ENCODE peak calls at places on chromosomes 16 and 17, in eight cellular contexts. H is uterus, D is transverse colon, M is breast epithelium, S is suprapubic skin, B is A549, L is body of pancreas, N is H54. Z is an unnamed sample.

GRCh38 chr17:50687200-50688066 is 20.3 kb downstream of the ANKRD40 start:
- DNase-seq in D (no peak), H (peak; percentile 62), L (no peak), N (no peak), B (no peak), S (no peak), M (no peak), Z (no peak)

GRCh38 chr17:54839022-54839806 is 61.4 kb upstream of the TOM1L1 start:
- DNase-seq in B (no peak), D (no peak), N (no peak), S (no peak), L (no peak), H (no peak), M (no peak), Z (no peak)

GRCh38 chr16:1723450-1724147 is 17.6 kb downstream of the MAPK8IP3 start:
- DNase-seq in D (peak; percentile 54), H (no peak), L (peak; percentile 53), B (peak; percentile 40), N (peak; percentile 47), M (no peak), S (no peak), Z (peak; percentile 36)

GRCh38 chr17:48333034-48333491 is 97.0 kb downstream of the SKAP1 start:
- DNase-seq in H (no peak), N (no peak), M (no peak), S (no peak), L (no peak), D (no peak), B (no peak), Z (no peak)

GRCh38 chr16:56647641-56648431 is 3.9 kb upstream of the MT1B start:
- DNase-seq in D (peak; percentile 55), B (no peak), S (peak; percentile 70), H (no peak), M (no peak), L (no peak), N (no peak), Z (no peak)

GRCh38 chr17:82200743-82201497 is 11.7 kb downstream of the CCDC57 start:
- DNase-seq in D (no peak), S (no peak), N (no peak), B (no peak), H (no peak), L (no peak), M (no peak), Z (no peak)

GRCh38 chr16:88926374-88926990 is 50.5 kb downstream of the CBFA2T3 start:
- DNase-seq in S (no peak), L (no peak), N (peak; percentile 85), M (no peak), D (no peak), B (no peak), H (no peak), Z (no peak)

GRCh38 chr17:74402070-74402469 is 29.8 kb upstream of the GPRC5C start:
- DNase-seq in D (no peak), H (no peak), M (no peak), N (no peak), S (no peak), B (no peak), L (no peak), Z (no peak)

GRCh38 chr17:15649861-15650391 is 30.4 kb upstream of the FBXW10B start:
- DNase-seq in B (peak; percentile 52), M (peak; percentile 57), S (no peak), L (peak; percentile 24), N (no peak), H (peak; percentile 61), D (peak; percentile 80), Z (no peak)

GRCh38 chr17:15651001-15651582 is 31.6 kb upstream of the FBXW10B start:
- DNase-seq in N (no peak), B (no peak), L (no peak), M (no peak), S (no peak), D (peak; percentile 17), H (no peak), Z (no peak)

GRCh38 chr17:15648384-15648783 is 28.9 kb upstream of the FBXW10B start:
- DNase-seq in L (no peak), B (no peak), S (no peak), N (no peak), D (no peak), M (no peak), H (no peak), Z (no peak)

GRCh38 chr17:15652960-15653359 is 31.2 kb downstream of the TRIM16 start:
- DNase-seq in N (no peak), D (no peak), S (no peak), H (no peak), L (no peak), B (no peak), M (no peak), Z (no peak)

DNA sequence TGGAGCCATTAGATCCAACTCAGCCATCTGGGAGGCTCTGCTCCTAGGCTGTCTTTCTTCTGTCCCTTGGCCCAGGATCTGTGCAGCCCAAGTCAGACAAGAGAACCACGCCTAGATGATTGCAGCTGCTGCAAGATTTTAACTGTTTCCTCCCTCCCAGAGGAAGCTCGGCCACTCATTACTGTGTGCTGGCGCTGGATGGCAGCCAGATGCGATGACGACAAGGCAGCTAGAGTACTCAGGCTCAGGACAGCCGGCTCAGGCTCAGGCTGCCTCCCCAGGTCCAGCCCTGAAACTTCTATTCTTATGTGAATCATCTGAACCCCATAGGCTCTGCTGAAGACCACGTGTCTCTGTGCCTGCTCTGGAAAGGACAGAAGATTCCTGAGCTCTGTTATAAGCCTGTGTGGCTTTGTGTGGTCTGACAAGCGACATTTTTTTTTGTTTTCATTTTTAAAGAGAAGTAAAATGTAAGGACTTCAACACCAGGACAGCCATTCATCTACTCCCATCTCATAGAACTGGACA is 32.1 kb upstream of the FBXW10B start:
- DNase-seq in N (peak; percentile 83), H (peak; percentile 91), B (peak; percentile 96), L (peak; percentile 71), D (peak; percentile 94), S (peak; percentile 95), M (peak; percentile 81), Z (peak; percentile 89)
- TF ChIP-seq POLR2A in N (peak; percentile 54), H (peak; percentile 31), B (peak; percentile 70), L (no peak), D (peak; percentile 78), S (no peak), M (no peak), Z (no peak)

DNA sequence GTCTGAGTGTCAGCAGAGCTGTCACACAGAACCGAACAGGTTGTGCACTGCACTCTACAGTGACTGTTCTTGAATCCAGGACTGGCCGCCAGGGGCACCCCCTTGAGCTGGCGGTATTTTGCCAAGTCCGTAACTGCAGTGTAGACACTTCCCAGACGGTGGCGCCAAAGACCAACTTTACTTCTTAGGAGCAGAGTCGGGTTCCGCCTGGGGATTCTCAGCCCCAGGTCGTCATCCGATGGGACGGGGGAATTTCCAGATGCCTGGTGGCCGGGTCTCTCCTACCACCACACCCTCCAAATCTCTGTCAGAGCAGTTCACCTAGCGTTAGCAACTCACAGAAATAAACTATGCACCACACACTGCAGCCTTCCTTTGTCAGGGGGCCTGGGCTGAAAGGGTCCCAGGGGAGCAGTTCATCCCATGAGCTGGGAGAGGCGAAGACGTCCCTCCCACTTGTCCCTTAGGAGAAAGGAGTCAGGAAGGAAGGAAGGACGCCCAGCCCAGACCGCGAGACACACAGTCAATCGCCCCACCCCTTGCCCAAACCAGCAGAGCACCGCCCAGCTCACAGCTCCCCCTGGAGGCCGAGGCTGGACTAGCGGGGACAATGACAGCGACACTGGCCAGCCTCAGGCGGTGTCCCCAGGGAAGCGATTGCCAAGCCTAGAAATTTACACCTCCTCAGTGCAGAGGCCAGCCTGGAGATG is 7.4 kb upstream of the RIPOR1 start:
- DNase-seq in D (peak; percentile 99), S (peak; percentile 99), B (peak; percentile 94), N (peak; percentile 77), L (peak; percentile 98), M (peak; percentile 96), H (peak; percentile 97), Z (peak; percentile 98)
- TF ChIP-seq POLR2A in D (peak; percentile 33), S (no peak), B (peak; percentile 80), N (peak; percentile 21), L (peak; percentile 58), M (no peak), H (peak; percentile 46), Z (no peak)

GRCh38 chr16:84144301-84144858 is 597 bp downstream of the HSDL1 start:
- DNase-seq in D (peak; percentile 33), S (no peak), H (no peak), L (peak; percentile 37), B (peak; percentile 31), M (no peak), N (peak; percentile 38), Z (peak; percentile 53)

GRCh38 chr16:84143081-84143480 is 1.9 kb downstream of the HSDL1 start:
- DNase-seq in N (no peak), S (no peak), L (no peak), M (no peak), D (no peak), B (no peak), H (no peak), Z (no peak)

GRCh38 chr16:84143784-84144199 is 1.2 kb downstream of the HSDL1 start:
- DNase-seq in D (no peak), H (no peak), B (no peak), M (no peak), L (peak; percentile 21), S (no peak), N (no peak), Z (peak; percentile 24)

GRCh38 chr16:84141143-84141670 is 3.8 kb downstream of the HSDL1 start:
- DNase-seq in N (no peak), S (no peak), M (no peak), L (no peak), H (no peak), B (peak; percentile 38), D (no peak), Z (peak; percentile 36)

GRCh38 chr16:84144859-84145639 is at the start of the genes DNAAF1 and HSDL1:
- DNase-seq in N (peak; percentile 94), D (peak; percentile 94), L (peak; percentile 94), H (peak; percentile 86), B (peak; percentile 87), S (peak; percentile 92), M (peak; percentile 88), Z (peak; percentile 97)
- TF ChIP-seq POLR2A in N (peak; percentile 86), D (no peak), L (peak; percentile 30), H (peak; percentile 76), B (peak; percentile 78), S (no peak), M (no peak), Z (peak; percentile 21)

GRCh38 chr17:78474631-78475146 is 96.2 kb downstream of the PGS1 start:
- DNase-seq in B (no peak), H (no peak), M (no peak), N (no peak), L (no peak), D (peak; percentile 58), S (no peak), Z (no peak)

GRCh38 chr17:78471635-78472034 is 93.2 kb downstream of the PGS1 start:
- DNase-seq in D (no peak), M (no peak), S (no peak), L (no peak), N (no peak), H (no peak), B (no peak), Z (no peak)

GRCh38 chr17:78473951-78474630 is 95.6 kb downstream of the PGS1 start:
- DNase-seq in M (no peak), N (no peak), B (no peak), L (no peak), D (no peak), S (no peak), H (no peak), Z (no peak)

GRCh38 chr17:78469443-78469842 is 91.0 kb downstream of the PGS1 start:
- DNase-seq in M (no peak), D (no peak), N (no peak), H (no peak), B (no peak), S (no peak), L (no peak), Z (no peak)

DNA sequence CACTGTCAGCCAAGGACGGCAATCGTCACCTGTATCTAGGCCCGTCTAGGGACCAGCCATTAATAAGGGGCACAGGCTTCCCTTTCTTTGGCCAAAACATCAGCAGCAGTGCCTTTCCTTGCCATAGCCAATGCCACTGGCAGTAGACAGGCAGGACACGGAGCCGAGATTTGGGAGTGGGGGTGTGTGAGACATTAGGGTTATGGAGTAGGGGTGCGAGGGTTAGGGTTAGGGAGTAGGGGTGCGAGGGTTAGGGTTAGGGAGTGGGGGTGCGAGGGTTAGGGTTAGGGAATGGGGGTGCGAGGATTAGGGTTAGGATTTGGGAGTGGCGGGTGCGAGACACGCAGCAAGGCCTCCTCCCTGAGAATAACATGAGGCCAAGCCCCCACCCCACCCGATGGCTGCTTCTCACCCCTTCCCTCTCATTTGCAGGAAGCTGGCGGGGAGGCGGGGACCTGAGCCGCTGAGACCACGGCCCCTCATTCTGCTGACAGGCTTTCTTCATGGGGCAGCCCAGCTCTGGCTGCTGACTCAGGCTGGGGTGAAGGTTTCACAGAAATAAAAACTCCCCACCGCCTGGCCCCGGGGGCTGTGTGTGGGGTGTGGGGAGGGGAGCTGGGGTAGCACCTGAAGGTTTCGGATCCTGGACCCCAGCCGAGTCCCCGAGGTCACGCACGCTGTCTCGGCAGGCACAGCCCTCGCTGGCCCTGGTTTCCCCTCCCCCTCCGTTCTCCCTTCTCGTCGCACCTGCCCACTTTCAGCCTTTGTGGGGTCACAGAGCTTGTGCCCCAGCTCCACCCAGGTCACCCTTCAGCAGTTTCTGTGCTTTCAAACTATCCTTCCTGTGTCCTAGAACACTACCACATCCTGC is 93.8 kb downstream of the PGS1 start:
- DNase-seq in M (no peak), H (no peak), S (no peak), L (no peak), N (no peak), D (no peak), B (no peak), Z (no peak)
- TF ChIP-seq POLR2A in M (no peak), H (no peak), S (no peak), L (no peak), N (no peak), D (no peak), B (no peak), Z (no peak)

Z was measured in erythroblast.